ENCODE peak calls at places on chromosome 17, in six cellular contexts. A is ovary; Y is cardiac muscle cell; C is stimulated activated CD8-positive, alpha-beta memory T cell treated with anti-CD3 and anti-CD28 coated beads, Interleukin-4, amount 100 ng/mL, for 1 hour; X is SK-N-SH; I is NCI-H524. L is an unnamed sample.

GRCh38 chr17:57255776-57256681 is at the start of gene MSI2:
- DNase-seq in I (peak), A (peak), C (peak), X (peak), Y (peak), L (peak)

GRCh38 chr17:78852709-78853111 is 12.1 kb upstream of the USP36 start:
- DNase-seq in X (no peak), A (peak), Y (peak), I (no peak), C (no peak), L (no peak)

GRCh38 chr17:82029990-82030469 is 1.4 kb upstream of the RAC3 start:
- DNase-seq in I (no peak), A (no peak), Y (no peak), C (no peak), X (no peak), L (no peak)

GRCh38 chr17:37327341-37328090 is 48.3 kb upstream of the C17orf78 start:
- DNase-seq in I (no peak), C (no peak), A (no peak), Y (peak), X (no peak), L (no peak)

GRCh38 chr17:63995626-63996025 is 2.5 kb upstream of the PRR29 start:
- DNase-seq in I (no peak), A (no peak), C (no peak), X (peak), Y (no peak), L (no peak)

GRCh38 chr17:350706-351435 is 1.7 kb downstream of the RPH3AL start:
- DNase-seq in I (no peak), C (no peak), Y (peak), A (peak), X (peak), L (no peak)

GRCh38 chr17:68732301-68732749 is 131.2 kb upstream of the FAM20A start:
- DNase-seq in X (no peak), C (no peak), I (no peak), Y (no peak), A (no peak), L (no peak)

GRCh38 chr17:32319548-32319905 is 22.4 kb downstream of the C17orf75 start:
- DNase-seq in C (peak), A (peak), I (peak), Y (peak), X (peak), L (peak)

GRCh38 chr17:78722101-78722761 is 59.8 kb downstream of the CYTH1 start:
- DNase-seq in Y (no peak), A (no peak), I (peak), C (no peak), X (peak), L (no peak)

GRCh38 chr17:45895969-45896793 is 1.8 kb downstream of the MAPT start:
- DNase-seq in Y (no peak), I (peak), A (no peak), X (peak), C (no peak), L (no peak)

GRCh38 chr17:81987161-81987770 is 9.8 kb downstream of the ASPSCR1 start:
- DNase-seq in X (no peak), Y (no peak), C (no peak), A (no peak), I (no peak), L (no peak)

GRCh38 chr17:66353937-66354401 is 51.6 kb downstream of the PRKCA start:
- DNase-seq in A (no peak), X (no peak), Y (peak), I (no peak), C (no peak), L (no peak)

GRCh38 chr17:58577696-58578095 is 63.3 kb upstream of the MTMR4 start:
- DNase-seq in A (peak), X (peak), C (peak), I (peak), Y (peak), L (peak)

GRCh38 chr17:45335721-45336120 is 18.9 kb upstream of the MAP3K14 start:
- DNase-seq in I (no peak), X (no peak), Y (no peak), C (no peak), A (no peak), L (no peak)

GRCh38 chr17:47907932-47908562 is 12.0 kb downstream of the SP2 start:
- DNase-seq in I (no peak), A (no peak), C (no peak), Y (no peak), X (no peak), L (no peak)

GRCh38 chr17:83180996-83181481 is 101.6 kb downstream of the METRNL start:
- DNase-seq in A (no peak), I (no peak), X (peak), C (no peak), Y (no peak), L (peak)

GRCh38 chr17:68314916-68315535 is 23.7 kb downstream of the ARSG start:
- DNase-seq in C (no peak), I (no peak), X (no peak), A (no peak), Y (peak), L (no peak)

GRCh38 chr17:50170662-50171370 is 5.0 kb downstream of the SGCA start:
- DNase-seq in X (no peak), C (no peak), Y (no peak), I (no peak), A (no peak), L (no peak)

GRCh38 chr17:1774390-1775176 is 12.7 kb downstream of the SERPINF1 start:
- DNase-seq in X (no peak), C (no peak), I (no peak), A (no peak), Y (no peak), L (no peak)

GRCh38 chr17:1568950-1569810 is 6.6 kb upstream of the PITPNA start:
- DNase-seq in X (no peak), Y (no peak), I (no peak), C (no peak), A (no peak), L (no peak)

GRCh38 chr17:37818689-37819088 is 73.8 kb upstream of the HNF1B start:
- DNase-seq in I (peak), Y (no peak), C (no peak), X (no peak), A (no peak), L (no peak)

GRCh38 chr17:79438936-79439335 is 171.9 kb downstream of the RBFOX3 start:
- DNase-seq in X (no peak), Y (no peak), I (no peak), A (no peak), C (no peak), L (no peak)

GRCh38 chr17:75827291-75828050 is 16.7 kb downstream of the UNC13D start:
- DNase-seq in Y (peak), X (peak), C (no peak), I (peak), A (peak), L (peak)

GRCh38 chr17:73545633-73546032 is 98.6 kb downstream of the SDK2 start:
- DNase-seq in C (no peak), Y (no peak), A (no peak), I (no peak), X (no peak), L (no peak)

GRCh38 chr17:8994319-8994718 is 27.0 kb upstream of the NTN1 start:
- DNase-seq in C (peak), A (peak), Y (peak), I (peak), X (peak), L (peak)

GRCh38 chr17:9672691-9673090 is 27.4 kb downstream of the USP43 start:
- DNase-seq in X (no peak), C (no peak), I (no peak), A (no peak), Y (no peak), L (no peak)

GRCh38 chr17:2239882-2240430 is 63.6 kb downstream of the SMG6 start:
- DNase-seq in A (peak), Y (peak), X (no peak), C (no peak), I (peak), L (no peak)

GRCh38 chr17:10702574-10702973 is 5.2 kb downstream of the ADPRM start:
- DNase-seq in X (no peak), A (no peak), I (peak), Y (peak), C (no peak), L (no peak)

GRCh38 chr17:5260542-5260941 is 21.5 kb upstream of the RABEP1 start:
- DNase-seq in I (no peak), X (no peak), C (no peak), A (no peak), Y (no peak), L (no peak)

GRCh38 chr17:4944554-4945175 is 3.7 kb downstream of the PFN1 start:
- DNase-seq in Y (no peak), I (no peak), C (no peak), A (no peak), X (no peak), L (no peak)

GRCh38 chr17:72614871-72615626 is 477.4 kb downstream of the SLC39A11 start:
- DNase-seq in C (no peak), Y (peak), A (no peak), I (no peak), X (no peak), L (no peak)

GRCh38 chr17:50916026-50916707 is 50.0 kb upstream of the TOB1 start:
- DNase-seq in I (no peak), X (no peak), Y (no peak), A (no peak), C (no peak), L (no peak)

GRCh38 chr17:32299579-32300158 is 34.0 kb downstream of the RHBDL3 start:
- DNase-seq in A (no peak), I (peak), C (no peak), X (no peak), Y (no peak), L (no peak)

GRCh38 chr17:80772906-80773242 is 218.8 kb upstream of the CHMP6 start:
- DNase-seq in I (peak), C (no peak), Y (no peak), X (no peak), A (no peak), L (no peak)

GRCh38 chr17:64599187-64599676 is 62.9 kb downstream of the SMURF2 start:
- DNase-seq in A (no peak), C (peak), Y (no peak), I (no peak), X (no peak), L (no peak)

GRCh38 chr17:27438631-27439030 is 17.6 kb upstream of the KSR1 start:
- DNase-seq in I (no peak), C (no peak), X (no peak), Y (peak), A (no peak), L (no peak)

GRCh38 chr17:17151055-17151454 is 55.1 kb downstream of the PLD6 start:
- DNase-seq in C (no peak), I (no peak), X (no peak), Y (peak), A (no peak), L (no peak)

GRCh38 chr17:4136373-4136772 is 6.5 kb downstream of the ZZEF1 start:
- DNase-seq in A (no peak), Y (no peak), I (no peak), X (no peak), C (no peak), L (no peak)